ENCODE peak calls at places on chromosomes 16 and 17, in six cellular contexts. One of them, this sample, is unnamed.
A peak's percentile ranks its signal among the peaks of the same experiment; 100 is the strongest.

GRCh38 chr17:43104665-43105064 is 20.5 kb downstream of the BRCA1 start:
- DNase-seq in stimulated activated CD8-positive, alpha-beta memory T cell treated with anti-CD3 and anti-CD28 coated beads, Interleukin-7, amount 100 ng/mL, for 1 hour: no peak
- DNase-seq in posterior vena cava: no peak
- DNase-seq in posterior cingulate gyrus: no peak
- DNase-seq in HS-5: no peak
- DNase-seq in activated T-helper 9 cell treated with anti-CD3 and anti-CD28 coated beads, Interleukin-2, amount 50 U/mL, for 16 hours: no peak
- DNase-seq in this sample: no peak

GRCh38 chr17:29169806-29170591 is 10.2 kb downstream of the MYO18A start:
- DNase-seq in stimulated activated CD8-positive, alpha-beta memory T cell treated with anti-CD3 and anti-CD28 coated beads, Interleukin-7, amount 100 ng/mL, for 1 hour: no peak
- DNase-seq in posterior vena cava: peak; percentile 23
- DNase-seq in posterior cingulate gyrus: no peak
- DNase-seq in HS-5: no peak
- DNase-seq in activated T-helper 9 cell treated with anti-CD3 and anti-CD28 coated beads, Interleukin-2, amount 50 U/mL, for 16 hours: no peak
- DNase-seq in this sample: no peak

GRCh38 chr17:1720856-1721386 is 3.6 kb upstream of the WDR81 start:
- DNase-seq in stimulated activated CD8-positive, alpha-beta memory T cell treated with anti-CD3 and anti-CD28 coated beads, Interleukin-7, amount 100 ng/mL, for 1 hour: peak; percentile 39
- DNase-seq in posterior vena cava: peak; percentile 85
- DNase-seq in posterior cingulate gyrus: peak; percentile 89
- DNase-seq in HS-5: no peak
- DNase-seq in activated T-helper 9 cell treated with anti-CD3 and anti-CD28 coated beads, Interleukin-2, amount 50 U/mL, for 16 hours: peak; percentile 56
- DNase-seq in this sample: no peak

GRCh38 chr17:76370261-76370993 is 14.0 kb upstream of the SPHK1 start:
- DNase-seq in stimulated activated CD8-positive, alpha-beta memory T cell treated with anti-CD3 and anti-CD28 coated beads, Interleukin-7, amount 100 ng/mL, for 1 hour: no peak
- DNase-seq in posterior vena cava: peak; percentile 97
- DNase-seq in posterior cingulate gyrus: no peak
- DNase-seq in HS-5: peak; percentile 96
- DNase-seq in activated T-helper 9 cell treated with anti-CD3 and anti-CD28 coated beads, Interleukin-2, amount 50 U/mL, for 16 hours: no peak
- DNase-seq in this sample: no peak

GRCh38 chr17:19654342-19654886 is 5.9 kb downstream of the ALDH3A2 start:
- DNase-seq in stimulated activated CD8-positive, alpha-beta memory T cell treated with anti-CD3 and anti-CD28 coated beads, Interleukin-7, amount 100 ng/mL, for 1 hour: no peak
- DNase-seq in posterior vena cava: no peak
- DNase-seq in posterior cingulate gyrus: no peak
- DNase-seq in HS-5: no peak
- DNase-seq in activated T-helper 9 cell treated with anti-CD3 and anti-CD28 coated beads, Interleukin-2, amount 50 U/mL, for 16 hours: no peak
- DNase-seq in this sample: no peak

GRCh38 chr17:61414141-61414935 is 14.7 kb downstream of the TBX2 start:
- DNase-seq in stimulated activated CD8-positive, alpha-beta memory T cell treated with anti-CD3 and anti-CD28 coated beads, Interleukin-7, amount 100 ng/mL, for 1 hour: no peak
- DNase-seq in posterior vena cava: peak; percentile 78
- DNase-seq in posterior cingulate gyrus: no peak
- DNase-seq in HS-5: no peak
- DNase-seq in activated T-helper 9 cell treated with anti-CD3 and anti-CD28 coated beads, Interleukin-2, amount 50 U/mL, for 16 hours: no peak
- DNase-seq in this sample: no peak

GRCh38 chr16:79599837-79600635 is 501 bp downstream of the MAF start:
- DNase-seq in stimulated activated CD8-positive, alpha-beta memory T cell treated with anti-CD3 and anti-CD28 coated beads, Interleukin-7, amount 100 ng/mL, for 1 hour: peak; percentile 4
- DNase-seq in posterior vena cava: peak; percentile 88
- DNase-seq in posterior cingulate gyrus: peak; percentile 84
- DNase-seq in HS-5: no peak
- DNase-seq in activated T-helper 9 cell treated with anti-CD3 and anti-CD28 coated beads, Interleukin-2, amount 50 U/mL, for 16 hours: peak; percentile 38
- DNase-seq in this sample: peak; percentile 53

GRCh38 chr16:19548144-19548543 is 7.4 kb upstream of the VPS35L start:
- DNase-seq in stimulated activated CD8-positive, alpha-beta memory T cell treated with anti-CD3 and anti-CD28 coated beads, Interleukin-7, amount 100 ng/mL, for 1 hour: no peak
- DNase-seq in posterior vena cava: no peak
- DNase-seq in posterior cingulate gyrus: no peak
- DNase-seq in HS-5: no peak
- DNase-seq in activated T-helper 9 cell treated with anti-CD3 and anti-CD28 coated beads, Interleukin-2, amount 50 U/mL, for 16 hours: no peak
- DNase-seq in this sample: no peak

GRCh38 chr16:50371936-50372595 is 3.3 kb upstream of the BRD7 start:
- DNase-seq in stimulated activated CD8-positive, alpha-beta memory T cell treated with anti-CD3 and anti-CD28 coated beads, Interleukin-7, amount 100 ng/mL, for 1 hour: no peak
- DNase-seq in posterior vena cava: peak; percentile 84
- DNase-seq in posterior cingulate gyrus: peak; percentile 87
- DNase-seq in HS-5: no peak
- DNase-seq in activated T-helper 9 cell treated with anti-CD3 and anti-CD28 coated beads, Interleukin-2, amount 50 U/mL, for 16 hours: no peak
- DNase-seq in this sample: peak; percentile 25

GRCh38 chr17:40515491-40516041 is 14.1 kb upstream of the TNS4 start:
- DNase-seq in stimulated activated CD8-positive, alpha-beta memory T cell treated with anti-CD3 and anti-CD28 coated beads, Interleukin-7, amount 100 ng/mL, for 1 hour: no peak
- DNase-seq in posterior vena cava: peak; percentile 53
- DNase-seq in posterior cingulate gyrus: no peak
- DNase-seq in HS-5: no peak
- DNase-seq in activated T-helper 9 cell treated with anti-CD3 and anti-CD28 coated beads, Interleukin-2, amount 50 U/mL, for 16 hours: no peak
- DNase-seq in this sample: no peak

GRCh38 chr17:31631759-31632158 is 227.3 kb downstream of the COPRS start:
- DNase-seq in stimulated activated CD8-positive, alpha-beta memory T cell treated with anti-CD3 and anti-CD28 coated beads, Interleukin-7, amount 100 ng/mL, for 1 hour: no peak
- DNase-seq in posterior vena cava: no peak
- DNase-seq in posterior cingulate gyrus: no peak
- DNase-seq in HS-5: no peak
- DNase-seq in activated T-helper 9 cell treated with anti-CD3 and anti-CD28 coated beads, Interleukin-2, amount 50 U/mL, for 16 hours: no peak
- DNase-seq in this sample: no peak

GRCh38 chr17:1460233-1460632 is 4.2 kb upstream of the CRK start:
- DNase-seq in stimulated activated CD8-positive, alpha-beta memory T cell treated with anti-CD3 and anti-CD28 coated beads, Interleukin-7, amount 100 ng/mL, for 1 hour: no peak
- DNase-seq in posterior vena cava: no peak
- DNase-seq in posterior cingulate gyrus: no peak
- DNase-seq in HS-5: no peak
- DNase-seq in activated T-helper 9 cell treated with anti-CD3 and anti-CD28 coated beads, Interleukin-2, amount 50 U/mL, for 16 hours: no peak
- DNase-seq in this sample: no peak

GRCh38 chr16:88763502-88764053 is 21.4 kb downstream of the PIEZO1 start:
- DNase-seq in stimulated activated CD8-positive, alpha-beta memory T cell treated with anti-CD3 and anti-CD28 coated beads, Interleukin-7, amount 100 ng/mL, for 1 hour: no peak
- DNase-seq in posterior vena cava: no peak
- DNase-seq in posterior cingulate gyrus: no peak
- DNase-seq in HS-5: no peak
- DNase-seq in activated T-helper 9 cell treated with anti-CD3 and anti-CD28 coated beads, Interleukin-2, amount 50 U/mL, for 16 hours: no peak
- DNase-seq in this sample: no peak

GRCh38 chr16:1978476-1979120 is 2.7 kb downstream of the NOXO1 start:
- DNase-seq in stimulated activated CD8-positive, alpha-beta memory T cell treated with anti-CD3 and anti-CD28 coated beads, Interleukin-7, amount 100 ng/mL, for 1 hour: no peak
- DNase-seq in posterior vena cava: no peak
- DNase-seq in posterior cingulate gyrus: no peak
- DNase-seq in HS-5: no peak
- DNase-seq in activated T-helper 9 cell treated with anti-CD3 and anti-CD28 coated beads, Interleukin-2, amount 50 U/mL, for 16 hours: no peak
- DNase-seq in this sample: no peak

GRCh38 chr16:54331241-54332002 is 44.8 kb upstream of the IRX3 start:
- DNase-seq in stimulated activated CD8-positive, alpha-beta memory T cell treated with anti-CD3 and anti-CD28 coated beads, Interleukin-7, amount 100 ng/mL, for 1 hour: no peak
- DNase-seq in posterior vena cava: no peak
- DNase-seq in posterior cingulate gyrus: no peak
- DNase-seq in HS-5: no peak
- DNase-seq in activated T-helper 9 cell treated with anti-CD3 and anti-CD28 coated beads, Interleukin-2, amount 50 U/mL, for 16 hours: no peak
- DNase-seq in this sample: no peak

GRCh38 chr16:72924918-72925630 is 122.9 kb downstream of the ZFHX3 start:
- DNase-seq in stimulated activated CD8-positive, alpha-beta memory T cell treated with anti-CD3 and anti-CD28 coated beads, Interleukin-7, amount 100 ng/mL, for 1 hour: no peak
- DNase-seq in posterior vena cava: no peak
- DNase-seq in posterior cingulate gyrus: no peak
- DNase-seq in HS-5: no peak
- DNase-seq in activated T-helper 9 cell treated with anti-CD3 and anti-CD28 coated beads, Interleukin-2, amount 50 U/mL, for 16 hours: no peak
- DNase-seq in this sample: no peak

GRCh38 chr17:360141-360705 is 7.6 kb upstream of the RPH3AL start:
- DNase-seq in stimulated activated CD8-positive, alpha-beta memory T cell treated with anti-CD3 and anti-CD28 coated beads, Interleukin-7, amount 100 ng/mL, for 1 hour: no peak
- DNase-seq in posterior vena cava: peak; percentile 70
- DNase-seq in posterior cingulate gyrus: no peak
- DNase-seq in HS-5: no peak
- DNase-seq in activated T-helper 9 cell treated with anti-CD3 and anti-CD28 coated beads, Interleukin-2, amount 50 U/mL, for 16 hours: no peak
- DNase-seq in this sample: no peak

GRCh38 chr17:1931759-1932579 is 93.2 kb downstream of the RTN4RL1 start:
- DNase-seq in stimulated activated CD8-positive, alpha-beta memory T cell treated with anti-CD3 and anti-CD28 coated beads, Interleukin-7, amount 100 ng/mL, for 1 hour: no peak
- DNase-seq in posterior vena cava: no peak
- DNase-seq in posterior cingulate gyrus: peak; percentile 91
- DNase-seq in HS-5: no peak
- DNase-seq in activated T-helper 9 cell treated with anti-CD3 and anti-CD28 coated beads, Interleukin-2, amount 50 U/mL, for 16 hours: no peak
- DNase-seq in this sample: peak; percentile 59

GRCh38 chr16:17023606-17024005 is 447.2 kb downstream of the XYLT1 start:
- DNase-seq in stimulated activated CD8-positive, alpha-beta memory T cell treated with anti-CD3 and anti-CD28 coated beads, Interleukin-7, amount 100 ng/mL, for 1 hour: no peak
- DNase-seq in posterior vena cava: no peak
- DNase-seq in posterior cingulate gyrus: no peak
- DNase-seq in HS-5: no peak
- DNase-seq in activated T-helper 9 cell treated with anti-CD3 and anti-CD28 coated beads, Interleukin-2, amount 50 U/mL, for 16 hours: no peak
- DNase-seq in this sample: no peak

GRCh38 chr17:43467981-43468541 is 15.7 kb upstream of the DHX8 start:
- DNase-seq in stimulated activated CD8-positive, alpha-beta memory T cell treated with anti-CD3 and anti-CD28 coated beads, Interleukin-7, amount 100 ng/mL, for 1 hour: no peak
- DNase-seq in posterior vena cava: no peak
- DNase-seq in posterior cingulate gyrus: peak; percentile 83
- DNase-seq in HS-5: no peak
- DNase-seq in activated T-helper 9 cell treated with anti-CD3 and anti-CD28 coated beads, Interleukin-2, amount 50 U/mL, for 16 hours: no peak
- DNase-seq in this sample: peak; percentile 19

GRCh38 chr17:82911822-82912221 is 72.0 kb upstream of the ZNF750 start:
- DNase-seq in stimulated activated CD8-positive, alpha-beta memory T cell treated with anti-CD3 and anti-CD28 coated beads, Interleukin-7, amount 100 ng/mL, for 1 hour: no peak
- DNase-seq in posterior vena cava: no peak
- DNase-seq in posterior cingulate gyrus: no peak
- DNase-seq in HS-5: no peak
- DNase-seq in activated T-helper 9 cell treated with anti-CD3 and anti-CD28 coated beads, Interleukin-2, amount 50 U/mL, for 16 hours: no peak
- DNase-seq in this sample: no peak

GRCh38 chr17:56979091-56979480 is 1.2 kb downstream of the SCPEP1 start:
- DNase-seq in stimulated activated CD8-positive, alpha-beta memory T cell treated with anti-CD3 and anti-CD28 coated beads, Interleukin-7, amount 100 ng/mL, for 1 hour: no peak
- DNase-seq in posterior vena cava: no peak
- DNase-seq in posterior cingulate gyrus: no peak
- DNase-seq in HS-5: no peak
- DNase-seq in activated T-helper 9 cell treated with anti-CD3 and anti-CD28 coated beads, Interleukin-2, amount 50 U/mL, for 16 hours: no peak
- DNase-seq in this sample: no peak

GRCh38 chr17:48994548-48995331 is 2.4 kb upstream of the IGF2BP1 start:
- DNase-seq in stimulated activated CD8-positive, alpha-beta memory T cell treated with anti-CD3 and anti-CD28 coated beads, Interleukin-7, amount 100 ng/mL, for 1 hour: no peak
- DNase-seq in posterior vena cava: no peak
- DNase-seq in posterior cingulate gyrus: no peak
- DNase-seq in HS-5: no peak
- DNase-seq in activated T-helper 9 cell treated with anti-CD3 and anti-CD28 coated beads, Interleukin-2, amount 50 U/mL, for 16 hours: no peak
- DNase-seq in this sample: no peak

GRCh38 chr17:1906622-1907021 is 76.8 kb downstream of the RPA1 start:
- DNase-seq in stimulated activated CD8-positive, alpha-beta memory T cell treated with anti-CD3 and anti-CD28 coated beads, Interleukin-7, amount 100 ng/mL, for 1 hour: no peak
- DNase-seq in posterior vena cava: peak; percentile 31
- DNase-seq in posterior cingulate gyrus: peak; percentile 64
- DNase-seq in HS-5: no peak
- DNase-seq in activated T-helper 9 cell treated with anti-CD3 and anti-CD28 coated beads, Interleukin-2, amount 50 U/mL, for 16 hours: no peak
- DNase-seq in this sample: no peak

GRCh38 chr16:88888778-88889387 is 22.4 kb upstream of the PABPN1L start:
- DNase-seq in stimulated activated CD8-positive, alpha-beta memory T cell treated with anti-CD3 and anti-CD28 coated beads, Interleukin-7, amount 100 ng/mL, for 1 hour: no peak
- DNase-seq in posterior vena cava: no peak
- DNase-seq in posterior cingulate gyrus: no peak
- DNase-seq in HS-5: no peak
- DNase-seq in activated T-helper 9 cell treated with anti-CD3 and anti-CD28 coated beads, Interleukin-2, amount 50 U/mL, for 16 hours: no peak
- DNase-seq in this sample: no peak

GRCh38 chr17:63932008-63932561 is at the start of gene CD79B:
- DNase-seq in stimulated activated CD8-positive, alpha-beta memory T cell treated with anti-CD3 and anti-CD28 coated beads, Interleukin-7, amount 100 ng/mL, for 1 hour: no peak
- DNase-seq in posterior vena cava: no peak
- DNase-seq in posterior cingulate gyrus: no peak
- DNase-seq in HS-5: no peak
- DNase-seq in activated T-helper 9 cell treated with anti-CD3 and anti-CD28 coated beads, Interleukin-2, amount 50 U/mL, for 16 hours: no peak
- DNase-seq in this sample: no peak

GRCh38 chr16:85556456-85557082 is 56.6 kb upstream of the GSE1 start:
- DNase-seq in stimulated activated CD8-positive, alpha-beta memory T cell treated with anti-CD3 and anti-CD28 coated beads, Interleukin-7, amount 100 ng/mL, for 1 hour: no peak
- DNase-seq in posterior vena cava: no peak
- DNase-seq in posterior cingulate gyrus: no peak
- DNase-seq in HS-5: no peak
- DNase-seq in activated T-helper 9 cell treated with anti-CD3 and anti-CD28 coated beads, Interleukin-2, amount 50 U/mL, for 16 hours: peak; percentile 41
- DNase-seq in this sample: no peak

GRCh38 chr17:38464251-38464722 is 36.0 kb downstream of the ARHGAP23 start:
- DNase-seq in stimulated activated CD8-positive, alpha-beta memory T cell treated with anti-CD3 and anti-CD28 coated beads, Interleukin-7, amount 100 ng/mL, for 1 hour: no peak
- DNase-seq in posterior vena cava: no peak
- DNase-seq in posterior cingulate gyrus: peak; percentile 85
- DNase-seq in HS-5: no peak
- DNase-seq in activated T-helper 9 cell treated with anti-CD3 and anti-CD28 coated beads, Interleukin-2, amount 50 U/mL, for 16 hours: no peak
- DNase-seq in this sample: peak; percentile 59

GRCh38 chr16:1984347-1985225 is 593 bp downstream of the GFER start:
- DNase-seq in stimulated activated CD8-positive, alpha-beta memory T cell treated with anti-CD3 and anti-CD28 coated beads, Interleukin-7, amount 100 ng/mL, for 1 hour: no peak
- DNase-seq in posterior vena cava: no peak
- DNase-seq in posterior cingulate gyrus: no peak
- DNase-seq in HS-5: no peak
- DNase-seq in activated T-helper 9 cell treated with anti-CD3 and anti-CD28 coated beads, Interleukin-2, amount 50 U/mL, for 16 hours: no peak
- DNase-seq in this sample: no peak

GRCh38 chr16:68090109-68090508 is 4.9 kb downstream of the NFATC3 start:
- DNase-seq in stimulated activated CD8-positive, alpha-beta memory T cell treated with anti-CD3 and anti-CD28 coated beads, Interleukin-7, amount 100 ng/mL, for 1 hour: no peak
- DNase-seq in posterior vena cava: no peak
- DNase-seq in posterior cingulate gyrus: no peak
- DNase-seq in HS-5: no peak
- DNase-seq in activated T-helper 9 cell treated with anti-CD3 and anti-CD28 coated beads, Interleukin-2, amount 50 U/mL, for 16 hours: no peak
- DNase-seq in this sample: no peak

GRCh38 chr16:11263737-11264136 is 5.4 kb downstream of the TNP2 start:
- DNase-seq in stimulated activated CD8-positive, alpha-beta memory T cell treated with anti-CD3 and anti-CD28 coated beads, Interleukin-7, amount 100 ng/mL, for 1 hour: no peak
- DNase-seq in posterior vena cava: no peak
- DNase-seq in posterior cingulate gyrus: peak; percentile 8
- DNase-seq in HS-5: no peak
- DNase-seq in activated T-helper 9 cell treated with anti-CD3 and anti-CD28 coated beads, Interleukin-2, amount 50 U/mL, for 16 hours: no peak
- DNase-seq in this sample: no peak

GRCh38 chr17:38324141-38324540 is 19.6 kb downstream of the GPR179 start:
- DNase-seq in stimulated activated CD8-positive, alpha-beta memory T cell treated with anti-CD3 and anti-CD28 coated beads, Interleukin-7, amount 100 ng/mL, for 1 hour: no peak
- DNase-seq in posterior vena cava: no peak
- DNase-seq in posterior cingulate gyrus: no peak
- DNase-seq in HS-5: no peak
- DNase-seq in activated T-helper 9 cell treated with anti-CD3 and anti-CD28 coated beads, Interleukin-2, amount 50 U/mL, for 16 hours: no peak
- DNase-seq in this sample: no peak

GRCh38 chr17:18259621-18260331 is 686 bp upstream of the MIEF2 start:
- DNase-seq in stimulated activated CD8-positive, alpha-beta memory T cell treated with anti-CD3 and anti-CD28 coated beads, Interleukin-7, amount 100 ng/mL, for 1 hour: no peak
- DNase-seq in posterior vena cava: no peak
- DNase-seq in posterior cingulate gyrus: no peak
- DNase-seq in HS-5: peak; percentile 65
- DNase-seq in activated T-helper 9 cell treated with anti-CD3 and anti-CD28 coated beads, Interleukin-2, amount 50 U/mL, for 16 hours: no peak
- DNase-seq in this sample: no peak

GRCh38 chr16:797120-797420 is 3.5 kb downstream of the GNG13 start:
- DNase-seq in stimulated activated CD8-positive, alpha-beta memory T cell treated with anti-CD3 and anti-CD28 coated beads, Interleukin-7, amount 100 ng/mL, for 1 hour: no peak
- DNase-seq in posterior vena cava: no peak
- DNase-seq in posterior cingulate gyrus: no peak
- DNase-seq in HS-5: no peak
- DNase-seq in activated T-helper 9 cell treated with anti-CD3 and anti-CD28 coated beads, Interleukin-2, amount 50 U/mL, for 16 hours: no peak
- DNase-seq in this sample: no peak

GRCh38 chr16:85376292-85377095 is 236.6 kb upstream of the GSE1 start:
- DNase-seq in stimulated activated CD8-positive, alpha-beta memory T cell treated with anti-CD3 and anti-CD28 coated beads, Interleukin-7, amount 100 ng/mL, for 1 hour: no peak
- DNase-seq in posterior vena cava: no peak
- DNase-seq in posterior cingulate gyrus: peak; percentile 87
- DNase-seq in HS-5: no peak
- DNase-seq in activated T-helper 9 cell treated with anti-CD3 and anti-CD28 coated beads, Interleukin-2, amount 50 U/mL, for 16 hours: no peak
- DNase-seq in this sample: peak; percentile 25